ENCODE peak calls at places on chromosomes 7 and 10, in four cellular contexts. O is progenitor cell of endocrine pancreas; J is H4; M is CD4-positive, alpha-beta T cell. P is an unnamed sample.

GRCh38 chr7:13240349-13240748 is 552.9 kb downstream of the ARL4A start:
- DNase-seq in O (no peak), J (peak), M (no peak), P (no peak)

GRCh38 chr7:23117841-23118240 is 12.3 kb downstream of the KLHL7 start:
- DNase-seq in O (no peak), J (no peak), M (no peak), P (no peak)

GRCh38 chr7:89238156-89238555 is 442.6 kb upstream of the TEX47 start:
- DNase-seq in O (no peak), J (no peak), M (no peak), P (no peak)

GRCh38 chr10:70902659-70903261 is 14.4 kb upstream of the PCBD1 start:
- DNase-seq in O (no peak), J (no peak), M (no peak), P (no peak)

GRCh38 chr7:73716318-73716890 is 3.1 kb downstream of the STX1A start:
- DNase-seq in O (no peak), J (no peak), M (no peak), P (no peak)

GRCh38 chr10:34094146-34094696 is 720.9 kb downstream of the PARD3 start:
- DNase-seq in O (no peak), J (no peak), M (no peak), P (no peak)

GRCh38 chr7:70178787-70179186 is 580.5 kb downstream of the AUTS2 start:
- DNase-seq in O (no peak), J (peak), M (no peak), P (no peak)

GRCh38 chr7:45258533-45259226 is 101.1 kb downstream of the RAMP3 start:
- DNase-seq in O (no peak), J (no peak), M (no peak), P (no peak)

GRCh38 chr7:149558149-149558861 is 60.7 kb upstream of the ZNF746 start:
- DNase-seq in O (no peak), J (peak), M (no peak), P (no peak)

GRCh38 chr10:118730699-118731456 is 23.9 kb downstream of the CACUL1 start:
- DNase-seq in O (no peak), J (no peak), M (no peak), P (no peak)

GRCh38 chr10:119306514-119306951 is 99.2 kb downstream of the GRK5 start:
- DNase-seq in O (no peak), J (no peak), M (peak), P (no peak)

GRCh38 chr7:133130166-133130565 is 48.3 kb upstream of the CHCHD3 start:
- DNase-seq in O (no peak), J (no peak), M (no peak), P (no peak)

GRCh38 chr7:41029072-41029492 is 673.8 kb downstream of the INHBA start:
- DNase-seq in O (no peak), J (peak), M (no peak), P (peak)

GRCh38 chr7:100476903-100477870 is 1.8 kb downstream of the TSC22D4 start:
- DNase-seq in O (no peak), J (no peak), M (peak), P (no peak)

GRCh38 chr7:67566101-67566500 is 569.5 kb downstream of the TYW1 start:
- DNase-seq in O (no peak), J (no peak), M (no peak), P (no peak)

GRCh38 chr7:66206909-66207240 is 1.7 kb downstream of the TPST1 start:
- DNase-seq in O (no peak), J (no peak), M (no peak), P (no peak)

GRCh38 chr10:80444646-80445319 is 9.3 kb upstream of the TSPAN14 start:
- DNase-seq in O (no peak), J (peak), M (peak), P (no peak)

GRCh38 chr10:22620140-22620857 is 94.1 kb downstream of the PIP4K2A start:
- DNase-seq in O (no peak), J (peak), M (no peak), P (peak)

P was measured in RWPE2.